ENCODE peak calls at places on chromosomes 13 and 19, in six cellular contexts. R is OCI-LY7; L is heart right ventricle; M is CD4-positive, CD25-positive, alpha-beta regulatory T cell; K is CD4-positive, alpha-beta T cell; T is endothelial cell of umbilical vein. H is an unnamed sample.

GRCh38 chr13:44045179-44045562 is 165.5 kb downstream of the LACC1 start:
- DNase-seq in R (no peak), L (no peak), M (no peak), K (no peak), T (no peak), H (peak)

GRCh38 chr19:52391135-52391534 is 6.5 kb upstream of the ZNF528 start:
- DNase-seq in R (no peak), L (no peak), M (no peak), K (no peak), T (no peak), H (no peak)

GRCh38 chr19:37114001-37114400 is 35.8 kb downstream of the ZNF420 start:
- DNase-seq in R (peak), L (no peak), M (no peak), K (no peak), T (no peak), H (no peak)

GRCh38 chr19:53927745-53928144 is 18.7 kb downstream of the CACNG7 start:
- DNase-seq in R (peak), L (peak), M (peak), K (peak), T (peak), H (no peak)

GRCh38 chr13:111115841-111116500 is 861 bp downstream of the ARHGEF7 start:
- DNase-seq in R (no peak), L (peak), M (no peak), K (no peak), T (peak), H (no peak)

GRCh38 chr13:41352935-41353801 is 42.1 kb downstream of the NAA16 start:
- DNase-seq in R (peak), L (peak), M (peak), K (peak), T (peak), H (no peak)

GRCh38 chr13:67230243-67230773 is at the start of gene PCDH9:
- DNase-seq in R (peak), L (peak), M (peak), K (peak), T (peak), H (peak)

GRCh38 chr19:12721656-12722565 is 1.8 kb downstream of the TNPO2 start:
- DNase-seq in R (peak), L (peak), M (peak), K (no peak), T (peak), H (peak)

GRCh38 chr19:9140159-9140874 is at the start of gene ZNF317:
- DNase-seq in R (peak), L (peak), M (peak), K (peak), T (peak), H (peak)

GRCh38 chr19:10419200-10419645 is 1.1 kb upstream of the PDE4A start:
- DNase-seq in R (no peak), L (no peak), M (no peak), K (no peak), T (no peak), H (no peak)

GRCh38 chr13:112634102-112634501 is 46.1 kb upstream of the TUBGCP3 start:
- DNase-seq in R (no peak), L (no peak), M (no peak), K (no peak), T (no peak), H (no peak)

GRCh38 chr13:28327761-28328607 is 166.9 kb downstream of the FLT1 start:
- DNase-seq in R (no peak), L (no peak), M (no peak), K (no peak), T (no peak), H (no peak)

GRCh38 chr19:5395996-5396939 is 55.7 kb upstream of the PTPRS start:
- DNase-seq in R (no peak), L (no peak), M (no peak), K (no peak), T (no peak), H (no peak)

GRCh38 chr13:35965226-35965927 is 165.8 kb downstream of the DCLK1 start:
- DNase-seq in R (no peak), L (no peak), M (no peak), K (no peak), T (no peak), H (no peak)

GRCh38 chr13:28137556-28137955 is 789 bp upstream of the PAN3 start:
- DNase-seq in R (no peak), L (peak), M (no peak), K (no peak), T (no peak), H (no peak)

GRCh38 chr19:19115954-19116353 is 22.3 kb downstream of the TMEM161A start:
- DNase-seq in R (peak), L (no peak), M (peak), K (peak), T (no peak), H (no peak)

GRCh38 chr13:112843392-112844250 is 125.4 kb upstream of the MCF2L start:
- DNase-seq in R (no peak), L (no peak), M (no peak), K (no peak), T (no peak), H (no peak)

GRCh38 chr19:11766597-11767591 is at the start of gene ZNF441:
- DNase-seq in R (peak), L (peak), M (peak), K (peak), T (peak), H (peak)

GRCh38 chr13:23447927-23448326 is 14.4 kb upstream of the SACS start:
- DNase-seq in R (no peak), L (no peak), M (no peak), K (no peak), T (no peak), H (no peak)

GRCh38 chr19:53664760-53665159 is 33.0 kb downstream of the DPRX start:
- DNase-seq in R (no peak), L (no peak), M (no peak), K (no peak), T (no peak), H (no peak)

GRCh38 chr19:45852145-45852750 is 10.7 kb downstream of the SYMPK start:
- DNase-seq in R (no peak), L (no peak), M (no peak), K (no peak), T (no peak), H (no peak)

GRCh38 chr19:16449330-16449961 is 22.3 kb downstream of the EPS15L1 start:
- DNase-seq in R (peak), L (no peak), M (peak), K (no peak), T (no peak), H (no peak)

GRCh38 chr13:40609972-40610726 is 56.3 kb downstream of the FOXO1 start:
- DNase-seq in R (no peak), L (no peak), M (no peak), K (no peak), T (peak), H (no peak)

GRCh38 chr13:20908714-20909497 is 6.4 kb upstream of the XPO4 start:
- DNase-seq in R (no peak), L (no peak), M (no peak), K (no peak), T (no peak), H (no peak)

GRCh38 chr19:21611659-21612402 is 106.4 kb downstream of the ZNF429 start:
- DNase-seq in R (no peak), L (no peak), M (no peak), K (no peak), T (no peak), H (no peak)

GRCh38 chr13:33109801-33110200 is 93.6 kb downstream of the KL start:
- DNase-seq in R (peak), L (no peak), M (no peak), K (no peak), T (no peak), H (no peak)

GRCh38 chr19:40315812-40316475 is 30.8 kb upstream of the AKT2 start:
- DNase-seq in R (no peak), L (no peak), M (no peak), K (no peak), T (no peak), H (no peak)

GRCh38 chr19:7792286-7792685 is 29.2 kb downstream of the CLEC4M start:
- DNase-seq in R (no peak), L (no peak), M (no peak), K (no peak), T (peak), H (no peak)

GRCh38 chr13:109569938-109570711 is 216.3 kb downstream of the IRS2 start:
- DNase-seq in R (no peak), L (no peak), M (peak), K (no peak), T (no peak), H (no peak)

GRCh38 chr19:9914001-9914314 is 22.4 kb downstream of the OLFM2 start:
- DNase-seq in R (no peak), L (no peak), M (no peak), K (no peak), T (no peak), H (no peak)

GRCh38 chr13:26019241-26019640 is 32.6 kb downstream of the SHISA2 start:
- DNase-seq in R (no peak), L (no peak), M (no peak), K (no peak), T (peak), H (no peak)

GRCh38 chr13:67226686-67227085 is 3.5 kb downstream of the PCDH9 start:
- DNase-seq in R (no peak), L (no peak), M (no peak), K (no peak), T (no peak), H (no peak)

GRCh38 chr19:862529-863304 is 3.3 kb downstream of the CFD start:
- DNase-seq in R (peak), L (no peak), M (peak), K (peak), T (peak), H (no peak)

GRCh38 chr19:40716031-40716654 is 543 bp downstream of the COQ8B start:
- DNase-seq in R (peak), L (no peak), M (peak), K (peak), T (peak), H (no peak)

GRCh38 chr13:26011996-26012688 is 39.7 kb downstream of the SHISA2 start:
- DNase-seq in R (no peak), L (no peak), M (peak), K (peak), T (no peak), H (no peak)

GRCh38 chr19:44580366-44580895 is 32.9 kb upstream of the IGSF23 start:
- DNase-seq in R (no peak), L (no peak), M (no peak), K (no peak), T (no peak), H (no peak)

GRCh38 chr19:1853295-1854031 is 5.2 kb upstream of the REXO1 start:
- DNase-seq in R (peak), L (peak), M (peak), K (peak), T (peak), H (peak)

GRCh38 chr19:4173479-4174211 is 8.7 kb downstream of the SIRT6 start:
- DNase-seq in R (no peak), L (no peak), M (no peak), K (no peak), T (no peak), H (no peak)

GRCh38 chr19:4609878-4610511 is 29.3 kb upstream of the TNFAIP8L1 start:
- DNase-seq in R (peak), L (peak), M (no peak), K (no peak), T (no peak), H (no peak)

GRCh38 chr19:5457709-5458108 is 2.5 kb downstream of the ZNRF4 start:
- DNase-seq in R (no peak), L (no peak), M (no peak), K (no peak), T (no peak), H (no peak)

GRCh38 chr19:33301011-33301899 is 1.1 kb downstream of the CEBPA start:
- DNase-seq in R (no peak), L (no peak), M (no peak), K (no peak), T (no peak), H (no peak)
- H3K27ac ChIP-seq in R (no peak), L (no peak), M (no peak), K (no peak), T (no peak), H (peak)

DNA sequence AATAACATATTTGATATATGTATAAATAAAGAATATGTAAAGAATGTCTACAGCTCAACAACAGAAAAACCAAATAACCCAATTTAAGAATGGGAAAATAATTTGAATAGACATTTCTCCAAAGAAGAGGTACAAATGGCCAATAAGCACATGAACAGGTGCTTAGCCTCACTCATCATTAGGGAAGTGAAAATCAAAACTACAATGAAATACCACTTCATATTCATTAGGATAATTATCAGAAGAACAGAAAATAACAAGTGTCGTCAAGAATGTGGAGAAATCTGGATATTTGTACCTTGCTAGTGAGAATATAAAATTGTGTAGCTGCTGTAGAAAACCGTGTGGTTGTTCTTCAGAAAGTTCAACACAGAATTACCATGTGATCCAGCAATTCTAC is 8.4 kb upstream of the SUPT20H start:
- DNase-seq in R (peak), L (no peak), M (no peak), K (no peak), T (no peak), H (no peak)
- H3K27ac ChIP-seq in R (peak), L (no peak), M (no peak), K (no peak), T (no peak), H (no peak)

DNA sequence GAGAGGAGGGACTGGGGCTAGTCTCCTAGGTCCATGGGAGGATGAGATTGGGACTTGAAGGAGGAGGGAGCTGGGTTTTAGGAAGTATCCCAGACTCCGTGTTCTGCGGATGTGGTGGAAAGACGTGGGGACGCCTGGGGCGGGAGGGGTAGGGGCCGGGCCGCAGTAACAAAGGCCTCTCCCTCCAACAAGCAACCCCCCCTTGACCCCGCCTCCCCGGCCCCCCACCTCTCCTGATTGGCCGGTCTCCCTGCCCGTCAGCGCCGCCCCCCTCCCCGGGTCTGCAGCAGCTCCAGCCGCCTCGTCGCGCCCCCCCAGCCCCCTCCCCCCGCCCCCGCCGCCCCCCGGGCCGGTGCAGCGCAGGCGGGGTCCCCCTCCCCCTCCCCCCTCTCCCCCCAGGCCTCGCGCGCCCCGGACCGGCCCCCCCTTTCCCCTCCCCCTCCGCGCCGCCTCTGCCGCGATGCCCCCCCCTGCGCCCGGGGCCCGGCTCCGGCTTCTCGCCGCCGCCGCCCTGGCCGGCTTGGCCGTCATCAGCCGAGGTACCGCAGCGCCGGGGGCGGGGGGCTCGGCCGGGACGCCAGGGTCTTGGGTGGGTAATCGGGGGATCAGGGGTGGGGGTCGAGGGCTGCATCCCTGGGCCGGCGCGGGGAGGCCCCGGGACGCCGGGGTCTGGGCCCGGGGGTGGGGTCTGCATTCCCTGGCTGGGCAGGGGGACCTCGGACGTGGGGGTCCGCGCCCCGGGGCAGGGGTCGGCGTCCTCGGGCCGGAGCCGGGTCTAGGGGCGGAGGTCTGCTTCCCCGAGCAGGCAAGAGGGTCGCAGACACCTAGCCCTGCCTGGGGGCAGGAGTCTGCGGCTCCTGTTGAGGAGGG is at the start of gene IGLON5:
- DNase-seq in R (no peak), L (no peak), M (no peak), K (no peak), T (no peak), H (no peak)
- H3K27ac ChIP-seq in R (no peak), L (no peak), M (no peak), K (no peak), T (no peak), H (no peak)

GRCh38 chr19:34320277-34320676 is 44.7 kb upstream of the GPI start:
- DNase-seq in R (no peak), L (no peak), M (no peak), K (no peak), T (peak), H (no peak)
- H3K27ac ChIP-seq in R (no peak), L (peak), M (no peak), K (no peak), T (peak), H (peak)

GRCh38 chr13:69194130-69194529 is 913.5 kb upstream of the ATXN8OS start:
- DNase-seq in R (no peak), L (no peak), M (no peak), K (no peak), T (no peak), H (no peak)
- H3K27ac ChIP-seq in R (no peak), L (no peak), M (no peak), K (no peak), T (no peak), H (no peak)

H was measured in substantia nigra.